ENCODE peak calls at places on chromosome 3, in six cellular contexts. J is uterus; H is AG04450; L is CD4-positive, CD25-positive, alpha-beta regulatory T cell; Z is brain microvascular endothelial cell; W is psoas muscle. E is an unnamed sample.

GRCh38 chr3:163056874-163057497 is 1560.4 kb downstream of the OTOL1 start:
- DNase-seq in J (no peak), H (peak), L (no peak), Z (peak), W (no peak), E (peak)

GRCh38 chr3:149216195-149216869 is 5.3 kb downstream of the CP start:
- DNase-seq in J (no peak), H (no peak), L (no peak), Z (no peak), W (no peak), E (no peak)

GRCh38 chr3:71916747-71917369 is 131.9 kb upstream of the PROK2 start:
- DNase-seq in J (no peak), H (no peak), L (no peak), Z (no peak), W (no peak), E (no peak)

GRCh38 chr3:33064929-33065328 is 32.0 kb downstream of the GLB1 start:
- DNase-seq in J (no peak), H (no peak), L (peak), Z (no peak), W (no peak), E (no peak)

GRCh38 chr3:106678657-106679390 is 698.4 kb upstream of the CCDC54 start:
- DNase-seq in J (no peak), H (no peak), L (no peak), Z (no peak), W (no peak), E (no peak)

GRCh38 chr3:149534671-149535394 is 60.3 kb downstream of the TM4SF4 start:
- DNase-seq in J (no peak), H (no peak), L (no peak), Z (peak), W (no peak), E (no peak)

GRCh38 chr3:12935023-12935860 is 93.9 kb upstream of the RPL32 start:
- DNase-seq in J (no peak), H (no peak), L (no peak), Z (peak), W (no peak), E (no peak)

GRCh38 chr3:69009559-69010410 is 3.7 kb downstream of the EOGT start:
- DNase-seq in J (peak), H (peak), L (no peak), Z (peak), W (no peak), E (no peak)

GRCh38 chr3:159947220-159947619 is 41.4 kb upstream of the IL12A start:
- DNase-seq in J (no peak), H (peak), L (no peak), Z (peak), W (no peak), E (no peak)

GRCh38 chr3:66407281-66408218 is 93.3 kb downstream of the LRIG1 start:
- DNase-seq in J (peak), H (no peak), L (peak), Z (no peak), W (peak), E (peak)

GRCh38 chr3:17336291-17336690 is 406.1 kb downstream of the TBC1D5 start:
- DNase-seq in J (no peak), H (no peak), L (no peak), Z (no peak), W (no peak), E (no peak)

GRCh38 chr3:159356606-159357005 is 554.8 kb downstream of the MFSD1 start:
- DNase-seq in J (no peak), H (no peak), L (no peak), Z (no peak), W (no peak), E (no peak)

GRCh38 chr3:76043746-76044145 is 258.4 kb upstream of the ZNF717 start:
- DNase-seq in J (no peak), H (no peak), L (no peak), Z (no peak), W (no peak), E (no peak)

GRCh38 chr3:99931059-99931458 is 113.4 kb downstream of the CMSS1 start:
- DNase-seq in J (no peak), H (no peak), L (no peak), Z (no peak), W (no peak), E (no peak)

GRCh38 chr3:13193320-13194284 is 120.4 kb upstream of the IQSEC1 start:
- DNase-seq in J (no peak), H (no peak), L (no peak), Z (no peak), W (no peak), E (no peak)

GRCh38 chr3:126947429-126947828 is 35.5 kb upstream of the PLXNA1 start:
- DNase-seq in J (no peak), H (no peak), L (no peak), Z (no peak), W (peak), E (no peak)

GRCh38 chr3:64400706-64401105 is 175.4 kb upstream of the PRICKLE2 start:
- DNase-seq in J (no peak), H (no peak), L (no peak), Z (no peak), W (no peak), E (no peak)

DNA sequence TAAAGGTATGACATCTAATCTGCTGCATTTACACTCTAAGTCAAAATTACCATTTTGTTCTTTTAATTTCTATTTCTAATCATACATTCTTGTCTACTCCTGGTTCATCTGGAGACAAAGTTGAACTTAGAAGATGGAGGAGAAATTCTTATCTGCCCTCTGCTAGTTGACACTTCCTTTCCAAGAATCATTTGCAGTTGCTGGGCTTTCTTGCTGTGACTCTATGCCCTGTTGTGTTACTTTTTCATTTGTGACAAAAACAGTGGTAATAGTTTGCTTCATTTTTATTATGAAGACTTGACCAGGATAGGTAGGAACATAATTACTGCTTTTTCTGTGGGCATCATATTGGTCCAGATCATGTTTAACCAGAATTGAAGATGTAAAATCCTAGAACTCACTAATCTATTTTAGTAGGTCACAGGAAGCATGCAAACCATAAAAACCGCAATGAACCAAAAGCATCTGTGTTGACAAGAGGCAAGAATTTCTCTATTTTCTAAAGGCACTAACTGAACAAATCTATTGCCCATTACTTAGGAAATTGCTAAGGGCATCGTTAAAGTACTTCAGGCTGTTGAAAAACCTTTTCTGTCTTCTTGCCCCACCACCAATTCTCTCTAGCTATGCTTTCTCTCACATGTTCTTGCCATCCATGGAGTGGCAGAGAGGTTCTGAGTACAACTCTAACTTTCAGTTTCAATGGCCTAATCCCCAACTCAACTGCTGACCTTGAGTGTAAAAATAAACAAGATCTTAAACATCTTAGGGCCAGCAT is 4.2 kb upstream of the CCR2 start:
- DNase-seq in J (no peak), H (no peak), L (peak), Z (no peak), W (no peak), E (peak)
- H3K4me3 ChIP-seq in J (no peak), H (no peak), L (peak), Z (no peak), W (no peak), E (no peak)

DNA sequence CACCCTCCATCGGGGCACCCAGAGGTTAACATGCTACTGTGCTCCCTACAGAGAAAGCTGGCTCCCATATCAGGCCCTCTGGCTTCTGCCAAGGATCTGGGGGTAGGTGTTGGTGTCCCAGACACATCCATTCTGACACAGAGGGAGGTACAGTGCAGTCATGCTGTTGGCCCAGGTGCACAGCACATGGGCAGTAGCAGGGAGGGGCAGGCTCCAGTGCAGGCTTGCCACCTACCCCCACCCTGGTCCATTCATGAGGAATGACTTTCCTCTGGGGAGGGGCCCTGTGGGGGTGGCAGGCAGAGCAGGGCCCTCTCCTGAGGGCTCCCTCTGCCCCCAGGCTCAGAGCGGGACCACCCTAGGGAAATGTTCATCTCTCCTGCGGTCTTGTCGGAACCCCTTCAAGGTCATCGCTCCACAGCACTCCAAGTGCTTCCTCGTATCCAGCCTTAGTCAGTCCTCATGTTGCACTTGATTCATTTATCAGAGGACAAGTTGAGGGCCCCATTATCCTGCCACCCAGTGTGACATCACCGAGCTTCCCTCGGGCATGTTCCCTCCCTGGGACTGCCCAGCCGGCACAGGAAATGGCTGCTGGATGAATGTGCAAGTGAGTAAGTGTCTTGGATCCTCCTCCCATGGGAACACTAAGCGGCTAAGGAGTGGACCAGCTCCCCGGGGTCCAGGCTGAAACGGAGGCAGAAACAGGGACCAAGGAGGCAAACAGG is 10.0 kb downstream of the DUSP7 start:
- DNase-seq in J (peak), H (peak), L (no peak), Z (peak), W (peak), E (no peak)
- H3K4me3 ChIP-seq in J (no peak), H (no peak), L (no peak), Z (no peak), W (no peak), E (no peak)

DNA sequence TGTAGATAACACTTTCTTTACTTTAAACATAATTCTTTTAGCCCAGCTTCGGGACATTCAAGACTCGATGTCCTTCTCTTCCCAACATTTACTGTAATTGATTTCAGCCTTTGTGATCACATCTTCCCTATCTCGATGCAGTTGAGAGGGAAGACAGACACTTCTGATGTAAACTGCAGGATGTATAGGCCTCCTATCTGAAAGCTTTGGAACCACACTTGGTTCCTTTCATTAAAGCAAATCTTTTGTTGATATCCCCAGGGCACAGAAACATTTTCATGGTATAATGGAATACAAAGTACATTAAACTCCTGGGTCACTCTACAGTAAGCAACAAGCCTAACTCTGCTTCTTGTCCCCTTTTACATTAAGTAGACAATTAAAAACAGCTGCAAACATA is 6.4 kb downstream of the GRM7 start:
- DNase-seq in J (no peak), H (no peak), L (no peak), Z (no peak), W (no peak), E (no peak)
- H3K4me3 ChIP-seq in J (no peak), H (no peak), L (no peak), Z (no peak), W (no peak), E (no peak)

DNA sequence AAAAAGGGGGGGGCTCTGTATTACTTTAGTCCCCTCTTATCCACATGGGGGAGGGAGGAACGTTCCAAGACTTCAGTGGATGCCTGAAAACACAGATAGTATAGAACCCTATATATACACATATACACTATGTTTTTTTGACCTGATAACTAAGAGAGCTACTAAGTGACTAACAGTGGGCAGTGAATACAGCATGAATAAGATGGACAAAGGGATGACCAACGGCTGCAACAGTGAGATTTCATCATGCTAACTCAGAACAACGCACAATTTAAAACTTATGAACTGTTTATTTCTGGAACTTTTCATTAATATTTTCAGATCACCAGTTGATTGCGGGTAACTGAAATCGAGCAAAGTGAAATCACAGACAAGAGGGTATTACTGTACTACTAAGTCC is 7.3 kb downstream of the DCUN1D1 start:
- DNase-seq in J (no peak), H (no peak), L (no peak), Z (no peak), W (no peak), E (no peak)
- H3K4me3 ChIP-seq in J (no peak), H (no peak), L (no peak), Z (no peak), W (no peak), E (no peak)

E was measured in Jurkat, Clone E6-1.